ENCODE peak calls at places on chromosomes 5 and 9, in seven cellular contexts. B is COR-L47; P is Caco-2; Q is stimulated activated CD8-positive, alpha-beta memory T cell treated with anti-CD3 and anti-CD28 coated beads, Interleukin-7, amount 100 ng/mL, for 4 hours; I is CD4-positive, CD25-positive, alpha-beta regulatory T cell; N is dorsolateral prefrontal cortex; Z is Right ventricle myocardium inferior. Y is an unnamed sample.

GRCh38 chr5:179485845-179486575 is 64.3 kb upstream of the RUFY1 start:
- DNase-seq in Z (no peak), B (no peak), N (no peak), Q (no peak), P (no peak), I (no peak), Y (no peak)

GRCh38 chr5:52502591-52502990 is 285.1 kb upstream of the ITGA1 start:
- DNase-seq in Q (no peak), Z (no peak), I (no peak), P (no peak), B (peak; percentile 72), N (no peak), Y (no peak)

GRCh38 chr5:59608745-59609144 is 284.8 kb downstream of the PDE4D start:
- DNase-seq in N (no peak), Z (no peak), B (no peak), I (no peak), P (no peak), Q (no peak), Y (no peak)

GRCh38 chr5:67842806-67843205 is 372.8 kb upstream of the PIK3R1 start:
- DNase-seq in P (no peak), B (no peak), Z (no peak), N (no peak), I (no peak), Q (no peak), Y (no peak)

GRCh38 chr5:68376931-68377330 is 161.4 kb downstream of the PIK3R1 start:
- DNase-seq in Q (no peak), B (no peak), P (no peak), N (no peak), I (no peak), Z (no peak), Y (no peak)

GRCh38 chr5:178762391-178762790 is 31.9 kb upstream of the ZNF354A start:
- DNase-seq in N (no peak), B (no peak), P (no peak), Z (no peak), I (no peak), Q (no peak), Y (no peak)

GRCh38 chr9:113416149-113416726 is 5.7 kb downstream of the C9orf43 start:
- DNase-seq in Q (no peak), B (no peak), N (no peak), I (no peak), Z (no peak), P (no peak), Y (no peak)

GRCh38 chr9:131862261-131862660 is 122.4 kb upstream of the RAPGEF1 start:
- DNase-seq in Z (no peak), N (no peak), P (no peak), B (no peak), Q (no peak), I (no peak), Y (no peak)

GRCh38 chr5:171931163-171931562 is 75.3 kb downstream of the FBXW11 start:
- DNase-seq in N (no peak), Z (no peak), Q (no peak), I (no peak), P (no peak), B (no peak), Y (no peak)

GRCh38 chr5:151141535-151141934 is 16.0 kb downstream of the ANXA6 start:
- DNase-seq in Q (peak; percentile 50), I (peak; percentile 32), N (no peak), P (no peak), Z (no peak), B (no peak), Y (no peak)

GRCh38 chr5:133423031-133423617 is 189.2 kb downstream of the FSTL4 start:
- DNase-seq in N (no peak), I (no peak), B (no peak), P (no peak), Q (no peak), Z (no peak), Y (no peak)

GRCh38 chr9:69200071-69200470 is 26.0 kb downstream of the TJP2 start:
- DNase-seq in N (no peak), Q (no peak), P (no peak), I (no peak), B (no peak), Z (no peak), Y (no peak)

GRCh38 chr5:68464424-68464823 is 248.9 kb downstream of the PIK3R1 start:
- DNase-seq in P (no peak), Z (no peak), Q (peak; percentile 28), I (no peak), B (no peak), N (no peak), Y (no peak)

GRCh38 chr5:124655211-124655880 is 91.1 kb downstream of the ZNF608 start:
- DNase-seq in I (no peak), B (peak; percentile 58), Q (no peak), Z (no peak), N (no peak), P (no peak), Y (no peak)

GRCh38 chr9:96048954-96049831 is 173.7 kb downstream of the ERCC6L2 start:
- DNase-seq in Q (no peak), B (no peak), Z (no peak), N (peak; percentile 83), I (no peak), P (no peak), Y (peak; percentile 83)

GRCh38 chr5:163172540-163173337 is 264.7 kb upstream of the CCNG1 start:
- DNase-seq in I (no peak), N (no peak), P (no peak), Z (no peak), B (no peak), Q (no peak), Y (no peak)

GRCh38 chr9:37104183-37104889 is 16.0 kb upstream of the ZCCHC7 start:
- DNase-seq in P (no peak), Z (no peak), N (no peak), Q (no peak), B (no peak), I (no peak), Y (no peak)

GRCh38 chr5:16733597-16733996 is 116.8 kb upstream of the RETREG1 start:
- DNase-seq in Q (no peak), B (no peak), I (no peak), Z (no peak), N (peak; percentile 32), P (no peak), Y (peak; percentile 70)

GRCh38 chr5:142568271-142568995 is 117.5 kb downstream of the FGF1 start:
- DNase-seq in B (no peak), N (no peak), P (no peak), I (no peak), Z (no peak), Q (no peak), Y (no peak)

GRCh38 chr5:74386571-74387334 is 253.8 kb downstream of the ENC1 start:
- DNase-seq in B (no peak), Q (no peak), P (no peak), N (no peak), Z (no peak), I (no peak), Y (no peak)

GRCh38 chr9:38027714-38028113 is 41.3 kb downstream of the SHB start:
- DNase-seq in B (peak; percentile 71), P (no peak), N (no peak), I (no peak), Q (no peak), Z (no peak), Y (no peak)

GRCh38 chr9:14887149-14887548 is 23.1 kb downstream of the FREM1 start:
- DNase-seq in P (no peak), N (no peak), B (no peak), Q (no peak), I (no peak), Z (no peak), Y (no peak)

GRCh38 chr9:76255781-76256455 is 138.3 kb downstream of the RFK start:
- DNase-seq in Q (no peak), I (no peak), N (peak; percentile 9), B (no peak), P (no peak), Z (peak; percentile 67), Y (no peak)

GRCh38 chr5:173864126-173865075 is 23.7 kb upstream of the CPEB4 start:
- DNase-seq in N (no peak), B (no peak), Q (no peak), I (no peak), P (no peak), Z (peak; percentile 74), Y (no peak)